ENCODE peak calls at places on chromosomes 13 and 19, in eight cellular contexts. One of them, this sample, is unnamed.

GRCh38 chr19:7534531-7534980 is 961 bp upstream of the PNPLA6 start:
- DNase-seq in H1: peak; percentile 47
- DNase-seq in colonic mucosa: peak; percentile 68
- DNase-seq in pancreas: peak; percentile 63
- DNase-seq in lower lobe of right lung: peak; percentile 61
- DNase-seq in psoas muscle: peak; percentile 71
- DNase-seq in K562: peak; percentile 60
- DNase-seq in neural progenitor cell: peak; percentile 89
- DNase-seq in this sample: peak; percentile 87

GRCh38 chr13:37597477-37597876 is 1.1 kb downstream of the POSTN start:
- DNase-seq in H1: no peak
- DNase-seq in colonic mucosa: no peak
- DNase-seq in pancreas: no peak
- DNase-seq in lower lobe of right lung: no peak
- DNase-seq in psoas muscle: no peak
- DNase-seq in K562: no peak
- DNase-seq in neural progenitor cell: no peak
- DNase-seq in this sample: no peak

GRCh38 chr13:44141213-44141724 is 232.4 kb upstream of the SERP2 start:
- DNase-seq in H1: no peak
- DNase-seq in colonic mucosa: peak; percentile 40
- DNase-seq in pancreas: no peak
- DNase-seq in lower lobe of right lung: peak; percentile 54
- DNase-seq in psoas muscle: no peak
- DNase-seq in K562: no peak
- DNase-seq in neural progenitor cell: peak; percentile 20
- DNase-seq in this sample: no peak

GRCh38 chr19:17138937-17139598 is 63.5 kb downstream of the MYO9B start:
- DNase-seq in H1: no peak
- DNase-seq in colonic mucosa: no peak
- DNase-seq in pancreas: peak; percentile 67
- DNase-seq in lower lobe of right lung: peak; percentile 80
- DNase-seq in psoas muscle: no peak
- DNase-seq in K562: no peak
- DNase-seq in neural progenitor cell: no peak
- DNase-seq in this sample: no peak

GRCh38 chr13:34247596-34247995 is 429.6 kb downstream of the RFC3 start:
- DNase-seq in H1: no peak
- DNase-seq in colonic mucosa: no peak
- DNase-seq in pancreas: no peak
- DNase-seq in lower lobe of right lung: no peak
- DNase-seq in psoas muscle: no peak
- DNase-seq in K562: no peak
- DNase-seq in neural progenitor cell: no peak
- DNase-seq in this sample: no peak

GRCh38 chr19:18346091-18346490 is 5.7 kb downstream of the PGPEP1 start:
- DNase-seq in H1: no peak
- DNase-seq in colonic mucosa: peak; percentile 64
- DNase-seq in pancreas: no peak
- DNase-seq in lower lobe of right lung: no peak
- DNase-seq in psoas muscle: no peak
- DNase-seq in K562: no peak
- DNase-seq in neural progenitor cell: no peak
- DNase-seq in this sample: no peak

GRCh38 chr19:35459414-35460082 is 11.5 kb downstream of the FFAR2 start:
- DNase-seq in H1: no peak
- DNase-seq in colonic mucosa: peak; percentile 43
- DNase-seq in pancreas: peak; percentile 71
- DNase-seq in lower lobe of right lung: peak; percentile 56
- DNase-seq in psoas muscle: peak; percentile 77
- DNase-seq in K562: peak; percentile 5
- DNase-seq in neural progenitor cell: no peak
- DNase-seq in this sample: no peak

GRCh38 chr13:30133554-30133912 is 173.8 kb downstream of the KATNAL1 start:
- DNase-seq in H1: no peak
- DNase-seq in colonic mucosa: peak; percentile 79
- DNase-seq in pancreas: no peak
- DNase-seq in lower lobe of right lung: no peak
- DNase-seq in psoas muscle: no peak
- DNase-seq in K562: peak; percentile 18
- DNase-seq in neural progenitor cell: no peak
- DNase-seq in this sample: no peak

GRCh38 chr19:12954150-12954962 is 2.7 kb downstream of the GADD45GIP1 start:
- DNase-seq in H1: no peak
- DNase-seq in colonic mucosa: peak; percentile 36
- DNase-seq in pancreas: no peak
- DNase-seq in lower lobe of right lung: no peak
- DNase-seq in psoas muscle: no peak
- DNase-seq in K562: no peak
- DNase-seq in neural progenitor cell: no peak
- DNase-seq in this sample: no peak

GRCh38 chr13:91409661-91410060 is 11.2 kb downstream of the GPC5 start:
- DNase-seq in H1: no peak
- DNase-seq in colonic mucosa: no peak
- DNase-seq in pancreas: no peak
- DNase-seq in lower lobe of right lung: no peak
- DNase-seq in psoas muscle: no peak
- DNase-seq in K562: no peak
- DNase-seq in neural progenitor cell: no peak
- DNase-seq in this sample: no peak

GRCh38 chr13:27359203-27359821 is 65.1 kb upstream of the GTF3A start:
- DNase-seq in H1: no peak
- DNase-seq in colonic mucosa: peak; percentile 80
- DNase-seq in pancreas: peak; percentile 71
- DNase-seq in lower lobe of right lung: peak; percentile 65
- DNase-seq in psoas muscle: peak; percentile 70
- DNase-seq in K562: peak; percentile 40
- DNase-seq in neural progenitor cell: peak; percentile 76
- DNase-seq in this sample: peak; percentile 88

DNA sequence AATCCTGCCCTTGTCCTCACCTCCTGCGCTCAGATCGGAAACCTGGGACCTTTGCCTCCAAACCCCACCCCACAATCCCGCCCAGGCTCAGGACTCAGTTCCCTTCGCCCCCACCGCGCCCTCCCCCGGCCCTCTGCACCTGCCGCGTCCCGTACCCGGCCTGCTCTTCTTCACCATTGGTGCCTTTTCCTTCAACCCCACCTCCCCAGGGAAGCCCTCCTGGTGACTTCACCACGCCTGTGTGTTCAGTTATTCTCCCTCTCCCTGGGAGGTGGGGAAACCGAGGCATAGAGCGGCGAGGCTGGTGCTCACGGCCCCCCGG is 19.3 kb upstream of the TCF3 start:
- DNase-seq in H1: no peak
- DNase-seq in colonic mucosa: no peak
- DNase-seq in pancreas: no peak
- DNase-seq in lower lobe of right lung: no peak
- DNase-seq in psoas muscle: no peak
- DNase-seq in K562: peak; percentile 79
- DNase-seq in neural progenitor cell: no peak
- DNase-seq in this sample: no peak
- H3K4me3 ChIP-seq in H1: peak overlapping the region; percentile 6
- H3K4me3 ChIP-seq in colonic mucosa: peak overlapping the region; percentile 9
- H3K4me3 ChIP-seq in pancreas: peak overlapping the region; percentile 28
- H3K4me3 ChIP-seq in lower lobe of right lung: no peak overlapping the region
- H3K4me3 ChIP-seq in psoas muscle: peak overlapping the region; percentile 22
- H3K4me3 ChIP-seq in K562: peak overlapping the region; percentile 51
- H3K4me3 ChIP-seq in neural progenitor cell: peak overlapping the region; percentile 36
- H3K4me3 ChIP-seq in this sample: peak overlapping the region; percentile 33

GRCh38 chr19:42422092-42422575 is 5.1 kb downstream of the LIPE start:
- DNase-seq in H1: no peak
- DNase-seq in colonic mucosa: no peak
- DNase-seq in pancreas: no peak
- DNase-seq in lower lobe of right lung: no peak
- DNase-seq in psoas muscle: no peak
- DNase-seq in K562: no peak
- DNase-seq in neural progenitor cell: no peak
- DNase-seq in this sample: no peak
- H3K27ac ChIP-seq in H1: no peak overlapping the region
- H3K27ac ChIP-seq in colonic mucosa: no peak overlapping the region
- H3K27ac ChIP-seq in pancreas: peak overlapping the region; percentile 46
- H3K27ac ChIP-seq in lower lobe of right lung: peak overlapping the region; percentile 53
- H3K27ac ChIP-seq in psoas muscle: peak overlapping the region; percentile 46
- H3K27ac ChIP-seq in K562: no peak overlapping the region
- H3K27ac ChIP-seq in neural progenitor cell: no peak overlapping the region
- H3K27ac ChIP-seq in this sample: peak overlapping the region; percentile 90

DNA sequence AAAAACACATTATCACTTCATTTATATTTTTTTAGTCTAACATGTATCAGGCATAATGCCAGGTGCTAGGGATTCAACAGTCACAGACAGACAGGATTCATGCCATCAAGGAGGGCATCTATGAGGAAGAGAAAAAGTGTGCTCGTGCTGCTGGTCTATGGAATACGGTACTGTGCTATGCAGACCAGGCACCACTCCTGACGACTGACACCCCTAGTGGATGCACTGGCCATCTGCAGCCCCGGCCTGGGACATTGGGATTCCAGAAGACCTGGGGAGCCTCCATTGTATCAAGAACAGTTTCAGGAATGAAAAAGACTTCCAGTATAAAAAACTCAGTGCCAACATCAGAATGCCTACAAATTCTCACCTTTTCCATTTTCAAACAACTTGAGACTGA is 94.0 kb downstream of the KLF12 start:
- DNase-seq in H1: peak; percentile 58
- DNase-seq in colonic mucosa: peak; percentile 62
- DNase-seq in pancreas: peak; percentile 60
- DNase-seq in lower lobe of right lung: no peak
- DNase-seq in psoas muscle: peak; percentile 57
- DNase-seq in K562: peak; percentile 17
- DNase-seq in neural progenitor cell: peak; percentile 89
- DNase-seq in this sample: no peak
- TF ChIP-seq CTCF in H1: peak; percentile 96
- TF ChIP-seq CTCF in colonic mucosa: peak; percentile 37
- TF ChIP-seq CTCF in pancreas: peak; percentile 15
- TF ChIP-seq CTCF in lower lobe of right lung: peak; percentile 48
- TF ChIP-seq CTCF in psoas muscle: peak; percentile 50
- TF ChIP-seq CTCF in K562: peak; percentile 18
- TF ChIP-seq CTCF in neural progenitor cell: peak; percentile 81
- TF ChIP-seq CTCF in this sample: no peak

DNA sequence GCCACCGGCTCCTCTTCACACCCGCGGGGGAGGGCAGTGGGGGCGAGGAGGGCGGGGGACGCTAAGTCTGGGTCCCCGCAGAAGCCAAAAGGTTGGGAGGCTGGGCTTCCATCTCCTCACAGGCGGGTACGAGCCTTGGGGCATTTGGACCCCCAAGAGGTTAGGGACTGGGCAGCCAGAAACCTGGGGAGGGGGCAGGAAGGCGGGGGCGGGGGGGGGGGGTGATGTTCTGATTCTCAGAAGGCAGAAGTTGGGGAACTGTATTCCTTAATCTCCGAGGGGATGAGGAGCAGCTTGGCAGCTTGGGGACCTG is 5.1 kb downstream of the BCL3 start:
- DNase-seq in H1: no peak
- DNase-seq in colonic mucosa: no peak
- DNase-seq in pancreas: no peak
- DNase-seq in lower lobe of right lung: no peak
- DNase-seq in psoas muscle: no peak
- DNase-seq in K562: no peak
- DNase-seq in neural progenitor cell: no peak
- DNase-seq in this sample: no peak
- H3K4me3 ChIP-seq in H1: peak overlapping the region; percentile 36
- H3K4me3 ChIP-seq in colonic mucosa: peak overlapping the region; percentile 45
- H3K4me3 ChIP-seq in pancreas: peak overlapping the region; percentile 80
- H3K4me3 ChIP-seq in lower lobe of right lung: peak overlapping the region; percentile 58
- H3K4me3 ChIP-seq in psoas muscle: peak overlapping the region; percentile 97
- H3K4me3 ChIP-seq in K562: peak overlapping the region; percentile 36
- H3K4me3 ChIP-seq in neural progenitor cell: peak overlapping the region; percentile 40
- H3K4me3 ChIP-seq in this sample: no peak overlapping the region

GRCh38 chr19:11611730-11612129 is 14.4 kb downstream of the ZNF627 start:
- DNase-seq in H1: no peak
- DNase-seq in colonic mucosa: no peak
- DNase-seq in pancreas: no peak
- DNase-seq in lower lobe of right lung: no peak
- DNase-seq in psoas muscle: no peak
- DNase-seq in K562: no peak
- DNase-seq in neural progenitor cell: no peak
- DNase-seq in this sample: no peak
- H3K27ac ChIP-seq in H1: no peak overlapping the region
- H3K27ac ChIP-seq in colonic mucosa: no peak overlapping the region
- H3K27ac ChIP-seq in pancreas: no peak overlapping the region
- H3K27ac ChIP-seq in lower lobe of right lung: no peak overlapping the region
- H3K27ac ChIP-seq in psoas muscle: no peak overlapping the region
- H3K27ac ChIP-seq in K562: no peak overlapping the region
- H3K27ac ChIP-seq in neural progenitor cell: no peak overlapping the region
- H3K27ac ChIP-seq in this sample: no peak overlapping the region

GRCh38 chr19:49374665-49375434 is 11.2 kb downstream of the DKKL1 start:
- DNase-seq in H1: no peak
- DNase-seq in colonic mucosa: no peak
- DNase-seq in pancreas: no peak
- DNase-seq in lower lobe of right lung: no peak
- DNase-seq in psoas muscle: no peak
- DNase-seq in K562: no peak
- DNase-seq in neural progenitor cell: no peak
- DNase-seq in this sample: no peak
- TF ChIP-seq CTCF in H1: no peak
- TF ChIP-seq CTCF in colonic mucosa: no peak
- TF ChIP-seq CTCF in pancreas: no peak
- TF ChIP-seq CTCF in lower lobe of right lung: no peak
- TF ChIP-seq CTCF in psoas muscle: no peak
- TF ChIP-seq CTCF in K562: no peak
- TF ChIP-seq CTCF in neural progenitor cell: no peak
- TF ChIP-seq CTCF in this sample: no peak

GRCh38 chr13:100040196-100040595 is 48.7 kb upstream of the PCCA start:
- DNase-seq in H1: no peak
- DNase-seq in colonic mucosa: no peak
- DNase-seq in pancreas: no peak
- DNase-seq in lower lobe of right lung: no peak
- DNase-seq in psoas muscle: no peak
- DNase-seq in K562: no peak
- DNase-seq in neural progenitor cell: no peak
- DNase-seq in this sample: no peak
- H3K4me3 ChIP-seq in H1: no peak overlapping the region
- H3K4me3 ChIP-seq in colonic mucosa: no peak overlapping the region
- H3K4me3 ChIP-seq in pancreas: no peak overlapping the region
- H3K4me3 ChIP-seq in lower lobe of right lung: no peak overlapping the region
- H3K4me3 ChIP-seq in psoas muscle: no peak overlapping the region
- H3K4me3 ChIP-seq in K562: no peak overlapping the region
- H3K4me3 ChIP-seq in neural progenitor cell: no peak overlapping the region
- H3K4me3 ChIP-seq in this sample: no peak overlapping the region

This sample was measured in dorsolateral prefrontal cortex.